ENCODE peak calls at places on chromosome 6, in eight cellular contexts. One of them, this sample, is unnamed.
A peak's percentile ranks its signal among the peaks of the same experiment; 100 is the strongest.

GRCh38 chr6:44154067-44154466 is 4.6 kb upstream of the CAPN11 start:
- DNase-seq in HFFc6: no peak
- DNase-seq in pancreas: no peak
- DNase-seq in upper lobe of right lung: no peak
- DNase-seq in HFF-Myc: no peak
- DNase-seq in uterus: no peak
- DNase-seq in cardiac muscle cell: no peak
- DNase-seq in left cardiac atrium: no peak
- DNase-seq in this sample: no peak

GRCh38 chr6:159023893-159024292 is 20.9 kb downstream of the TAGAP start:
- DNase-seq in HFFc6: no peak
- DNase-seq in pancreas: no peak
- DNase-seq in upper lobe of right lung: no peak
- DNase-seq in HFF-Myc: no peak
- DNase-seq in uterus: no peak
- DNase-seq in cardiac muscle cell: no peak
- DNase-seq in left cardiac atrium: no peak
- DNase-seq in this sample: no peak

GRCh38 chr6:166664135-166664534 is 37.1 kb upstream of the RPS6KA2 start:
- DNase-seq in HFFc6: no peak
- DNase-seq in pancreas: no peak
- DNase-seq in upper lobe of right lung: no peak
- DNase-seq in HFF-Myc: no peak
- DNase-seq in uterus: no peak
- DNase-seq in cardiac muscle cell: peak; percentile 45
- DNase-seq in left cardiac atrium: no peak
- DNase-seq in this sample: no peak

GRCh38 chr6:145502417-145502816 is 232.9 kb downstream of the EPM2A start:
- DNase-seq in HFFc6: no peak
- DNase-seq in pancreas: no peak
- DNase-seq in upper lobe of right lung: no peak
- DNase-seq in HFF-Myc: no peak
- DNase-seq in uterus: no peak
- DNase-seq in cardiac muscle cell: peak; percentile 1
- DNase-seq in left cardiac atrium: no peak
- DNase-seq in this sample: no peak

GRCh38 chr6:2020909-2021308 is 224.5 kb downstream of the GMDS start:
- DNase-seq in HFFc6: peak; percentile 52
- DNase-seq in pancreas: no peak
- DNase-seq in upper lobe of right lung: no peak
- DNase-seq in HFF-Myc: peak; percentile 82
- DNase-seq in uterus: no peak
- DNase-seq in cardiac muscle cell: peak; percentile 47
- DNase-seq in left cardiac atrium: no peak
- DNase-seq in this sample: peak; percentile 5

GRCh38 chr6:33212857-33213165 is 4.5 kb downstream of the RING1 start:
- DNase-seq in HFFc6: no peak
- DNase-seq in pancreas: no peak
- DNase-seq in upper lobe of right lung: no peak
- DNase-seq in HFF-Myc: no peak
- DNase-seq in uterus: no peak
- DNase-seq in cardiac muscle cell: no peak
- DNase-seq in left cardiac atrium: no peak
- DNase-seq in this sample: no peak

GRCh38 chr6:169132361-169132895 is 121.2 kb downstream of the THBS2 start:
- DNase-seq in HFFc6: no peak
- DNase-seq in pancreas: no peak
- DNase-seq in upper lobe of right lung: no peak
- DNase-seq in HFF-Myc: no peak
- DNase-seq in uterus: no peak
- DNase-seq in cardiac muscle cell: no peak
- DNase-seq in left cardiac atrium: no peak
- DNase-seq in this sample: no peak

GRCh38 chr6:151325075-151326050 is 66.0 kb downstream of the ZBTB2 start:
- DNase-seq in HFFc6: peak; percentile 23
- DNase-seq in pancreas: peak; percentile 33
- DNase-seq in upper lobe of right lung: peak; percentile 77
- DNase-seq in HFF-Myc: no peak
- DNase-seq in uterus: peak; percentile 63
- DNase-seq in cardiac muscle cell: peak; percentile 74
- DNase-seq in left cardiac atrium: peak; percentile 78
- DNase-seq in this sample: peak; percentile 66

GRCh38 chr6:25889877-25890853 is 16.1 kb upstream of the SLC17A3 start:
- DNase-seq in HFFc6: peak; percentile 52
- DNase-seq in pancreas: no peak
- DNase-seq in upper lobe of right lung: no peak
- DNase-seq in HFF-Myc: peak; percentile 19
- DNase-seq in uterus: no peak
- DNase-seq in cardiac muscle cell: peak; percentile 78
- DNase-seq in left cardiac atrium: no peak
- DNase-seq in this sample: peak; percentile 58

GRCh38 chr6:47647188-47647587 is 51.2 kb upstream of the ADGRF4 start:
- DNase-seq in HFFc6: no peak
- DNase-seq in pancreas: no peak
- DNase-seq in upper lobe of right lung: no peak
- DNase-seq in HFF-Myc: no peak
- DNase-seq in uterus: no peak
- DNase-seq in cardiac muscle cell: no peak
- DNase-seq in left cardiac atrium: no peak
- DNase-seq in this sample: no peak

GRCh38 chr6:12343440-12344162 is 53.4 kb downstream of the EDN1 start:
- DNase-seq in HFFc6: no peak
- DNase-seq in pancreas: peak; percentile 81
- DNase-seq in upper lobe of right lung: no peak
- DNase-seq in HFF-Myc: no peak
- DNase-seq in uterus: no peak
- DNase-seq in cardiac muscle cell: peak; percentile 24
- DNase-seq in left cardiac atrium: no peak
- DNase-seq in this sample: no peak

GRCh38 chr6:11096109-11096508 is 2.5 kb downstream of the SMIM13 start:
- DNase-seq in HFFc6: peak; percentile 30
- DNase-seq in pancreas: no peak
- DNase-seq in upper lobe of right lung: no peak
- DNase-seq in HFF-Myc: no peak
- DNase-seq in uterus: no peak
- DNase-seq in cardiac muscle cell: peak; percentile 90
- DNase-seq in left cardiac atrium: no peak
- DNase-seq in this sample: no peak

GRCh38 chr6:42239736-42240375 is 22.2 kb upstream of the MRPS10 start:
- DNase-seq in HFFc6: peak; percentile 52
- DNase-seq in pancreas: no peak
- DNase-seq in upper lobe of right lung: no peak
- DNase-seq in HFF-Myc: no peak
- DNase-seq in uterus: no peak
- DNase-seq in cardiac muscle cell: no peak
- DNase-seq in left cardiac atrium: no peak
- DNase-seq in this sample: peak; percentile 62

GRCh38 chr6:40480678-40481077 is 106.5 kb downstream of the LRFN2 start:
- DNase-seq in HFFc6: no peak
- DNase-seq in pancreas: no peak
- DNase-seq in upper lobe of right lung: no peak
- DNase-seq in HFF-Myc: no peak
- DNase-seq in uterus: no peak
- DNase-seq in cardiac muscle cell: no peak
- DNase-seq in left cardiac atrium: no peak
- DNase-seq in this sample: no peak

GRCh38 chr6:44653761-44654218 is 266.3 kb downstream of the CDC5L start:
- DNase-seq in HFFc6: peak; percentile 26
- DNase-seq in pancreas: no peak
- DNase-seq in upper lobe of right lung: peak; percentile 37
- DNase-seq in HFF-Myc: no peak
- DNase-seq in uterus: no peak
- DNase-seq in cardiac muscle cell: no peak
- DNase-seq in left cardiac atrium: no peak
- DNase-seq in this sample: peak; percentile 77

GRCh38 chr6:137975058-137975940 is 108.2 kb downstream of the TNFAIP3 start:
- DNase-seq in HFFc6: no peak
- DNase-seq in pancreas: no peak
- DNase-seq in upper lobe of right lung: no peak
- DNase-seq in HFF-Myc: no peak
- DNase-seq in uterus: no peak
- DNase-seq in cardiac muscle cell: peak; percentile 56
- DNase-seq in left cardiac atrium: no peak
- DNase-seq in this sample: peak; percentile 7

GRCh38 chr6:33694401-33694931 is 17.0 kb downstream of the UQCC2 start:
- DNase-seq in HFFc6: peak; percentile 73
- DNase-seq in pancreas: no peak
- DNase-seq in upper lobe of right lung: no peak
- DNase-seq in HFF-Myc: no peak
- DNase-seq in uterus: no peak
- DNase-seq in cardiac muscle cell: peak; percentile 46
- DNase-seq in left cardiac atrium: peak; percentile 64
- DNase-seq in this sample: peak; percentile 87

GRCh38 chr6:82006027-82006738 is 241.4 kb downstream of the IBTK start:
- DNase-seq in HFFc6: peak; percentile 48
- DNase-seq in pancreas: no peak
- DNase-seq in upper lobe of right lung: no peak
- DNase-seq in HFF-Myc: no peak
- DNase-seq in uterus: no peak
- DNase-seq in cardiac muscle cell: peak; percentile 67
- DNase-seq in left cardiac atrium: no peak
- DNase-seq in this sample: peak; percentile 48